ENCODE peak calls at places on chromosome 20, in four cellular contexts. A, G, I and L are unnamed samples.

GRCh38 chr20:1533059-1533458 is 24.4 kb downstream of the SIRPD start:
- DNase-seq in I (no peak), A (no peak), G (no peak), L (no peak)

GRCh38 chr20:10090588-10091166 is 55.9 kb downstream of the ANKEF1 start:
- DNase-seq in A (peak; percentile 3), G (no peak), I (peak; percentile 27), L (no peak)

GRCh38 chr20:325889-326644 is 715 bp downstream of the SOX12 start:
- DNase-seq in G (peak; percentile 25), A (peak; percentile 65), I (peak; percentile 72), L (peak; percentile 19)

GRCh38 chr20:3753098-3753497 is 14.5 kb downstream of the ADISSP start:
- DNase-seq in I (peak; percentile 52), G (no peak), A (peak; percentile 69), L (peak; percentile 50)

GRCh38 chr20:57013221-57013620 is 253.2 kb downstream of the BMP7 start:
- DNase-seq in A (no peak), I (no peak), G (no peak), L (no peak)

GRCh38 chr20:45098096-45098773 is 2.7 kb downstream of the KCNS1 start:
- DNase-seq in I (peak; percentile 26), G (no peak), A (peak; percentile 26), L (no peak)

GRCh38 chr20:62875419-62876355 is 14.1 kb upstream of the TCFL5 start:
- DNase-seq in I (peak; percentile 14), A (no peak), G (no peak), L (no peak)

GRCh38 chr20:61218886-61219480 is 33.1 kb upstream of the CDH4 start:
- DNase-seq in G (no peak), I (no peak), A (no peak), L (no peak)

GRCh38 chr20:61814726-61815125 is 251.0 kb downstream of the TAF4 start:
- DNase-seq in I (no peak), G (no peak), A (no peak), L (no peak)

GRCh38 chr20:53957421-53958172 is 112.8 kb downstream of the BCAS1 start:
- DNase-seq in A (no peak), I (no peak), G (no peak), L (no peak)

GRCh38 chr20:32316667-32317066 is 39.2 kb downstream of the KIF3B start:
- DNase-seq in A (no peak), I (no peak), G (no peak), L (no peak)

GRCh38 chr20:8155848-8156602 is 24.0 kb downstream of the PLCB1 start:
- DNase-seq in G (no peak), A (no peak), I (no peak), L (no peak)

GRCh38 chr20:61315319-61315718 is 63.3 kb downstream of the CDH4 start:
- DNase-seq in A (no peak), I (no peak), G (no peak), L (no peak)

GRCh38 chr20:32518593-32519366 is 66.4 kb downstream of the NOL4L start:
- DNase-seq in G (no peak), A (no peak), I (no peak), L (no peak)

GRCh38 chr20:21511850-21512633 is 1.8 kb downstream of the NKX2-2 start:
- DNase-seq in A (peak; percentile 13), I (no peak), G (no peak), L (no peak)

GRCh38 chr20:23995905-23996666 is 7.5 kb upstream of the GGTLC1 start:
- DNase-seq in G (peak; percentile 33), I (peak; percentile 30), A (peak; percentile 73), L (no peak)

GRCh38 chr20:14997791-14998190 is 660.4 kb upstream of the FLRT3 start:
- DNase-seq in G (no peak), I (no peak), A (no peak), L (no peak)

GRCh38 chr20:361562-361961 is 14.7 kb downstream of the NRSN2 start:
- DNase-seq in I (no peak), G (no peak), A (no peak), L (no peak)

GRCh38 chr20:22775671-22776139 is 191.3 kb upstream of the FOXA2 start:
- DNase-seq in G (no peak), A (no peak), I (no peak), L (no peak)

GRCh38 chr20:31570735-31571617 is 34.1 kb upstream of the ID1 start:
- DNase-seq in A (no peak), G (no peak), I (no peak), L (no peak)

GRCh38 chr20:7772376-7772775 is 167.9 kb downstream of the HAO1 start:
- DNase-seq in A (no peak), I (no peak), G (no peak), L (no peak)

GRCh38 chr20:62263396-62263795 is 25.1 kb downstream of the OSBPL2 start:
- DNase-seq in A (no peak), I (no peak), G (no peak), L (no peak)

GRCh38 chr20:20368414-20369352 is 779 bp downstream of the INSM1 start:
- DNase-seq in A (peak; percentile 28), G (no peak), I (no peak), L (no peak)

GRCh38 chr20:34542439-34542838 is 16.1 kb upstream of the MAP1LC3A start:
- DNase-seq in G (no peak), I (no peak), A (no peak), L (no peak)

GRCh38 chr20:47358052-47358671 is 1.7 kb upstream of the ZMYND8 start:
- DNase-seq in A (no peak), G (no peak), I (no peak), L (no peak)

GRCh38 chr20:52761867-52762266 is 210.3 kb upstream of the TSHZ2 start:
- DNase-seq in A (no peak), G (no peak), I (no peak), L (no peak)

GRCh38 chr20:61346996-61347906 is 95.2 kb downstream of the CDH4 start:
- DNase-seq in A (no peak), G (no peak), I (no peak), L (no peak)

GRCh38 chr20:43771791-43772190 is 45.0 kb upstream of the GTSF1L start:
- DNase-seq in G (no peak), I (no peak), A (no peak), L (no peak)

GRCh38 chr20:33192912-33193501 is 24.1 kb upstream of the BPIFA3 start:
- DNase-seq in I (no peak), A (no peak), G (no peak), L (no peak)

GRCh38 chr20:33739493-33739892 is 7.7 kb downstream of the ZNF341 start:
- DNase-seq in A (no peak), I (no peak), G (no peak), L (no peak)

GRCh38 chr20:39880890-39881289 is 808.1 kb downstream of the MAFB start:
- DNase-seq in I (no peak), A (no peak), G (no peak), L (no peak)

GRCh38 chr20:47262365-47263013 is 94.0 kb downstream of the ZMYND8 start:
- DNase-seq in I (no peak), A (no peak), G (no peak), L (no peak)

GRCh38 chr20:60009318-60009717 is 51.1 kb downstream of the CDH26 start:
- DNase-seq in A (no peak), G (no peak), I (no peak), L (no peak)

GRCh38 chr20:49310695-49311094 is 32.8 kb upstream of the ZNFX1 start:
- DNase-seq in A (no peak), G (no peak), I (no peak), L (no peak)

GRCh38 chr20:64199395-64199794 is 35.1 kb downstream of the MYT1 start:
- DNase-seq in G (no peak), I (no peak), A (no peak), L (no peak)

GRCh38 chr20:14489544-14489943 is 152.1 kb upstream of the FLRT3 start:
- DNase-seq in I (no peak), A (no peak), G (no peak), L (no peak)

GRCh38 chr20:56445130-56445529 is 23.3 kb upstream of the RTF2 start:
- DNase-seq in I (no peak), G (no peak), A (no peak), L (no peak)

GRCh38 chr20:61739086-61739831 is 326.4 kb downstream of the TAF4 start:
- DNase-seq in I (no peak), A (no peak), G (no peak), L (no peak)

GRCh38 chr20:63215101-63216040 is 560 bp downstream of the YTHDF1 start:
- DNase-seq in G (no peak), A (peak; percentile 28), I (no peak), L (no peak)

GRCh38 chr20:30912006-30912660 is 345.3 kb upstream of the DEFB115 start:
- DNase-seq in A (no peak), G (no peak), I (peak; percentile 48), L (no peak)